ENCODE peak calls at places on chromosomes 11 and 22, in eight cellular contexts. One of them, this sample, is unnamed.

GRCh38 chr11:106271686-106272085 is 194.2 kb downstream of the AASDHPPT start:
- DNase-seq in transverse colon: no peak
- DNase-seq in body of pancreas: no peak
- DNase-seq in right atrium auricular region: no peak
- DNase-seq in ovary: no peak
- DNase-seq in pancreas: no peak
- DNase-seq in HepG2: no peak
- DNase-seq in RWPE2: no peak
- DNase-seq in this sample: no peak

GRCh38 chr22:35684270-35684700 is 33.4 kb upstream of the APOL5 start:
- DNase-seq in transverse colon: no peak
- DNase-seq in body of pancreas: peak; percentile 25
- DNase-seq in right atrium auricular region: no peak
- DNase-seq in ovary: no peak
- DNase-seq in pancreas: no peak
- DNase-seq in HepG2: peak; percentile 19
- DNase-seq in RWPE2: no peak
- DNase-seq in this sample: no peak

GRCh38 chr22:40040927-40041326 is 46.2 kb downstream of the FAM83F start:
- DNase-seq in transverse colon: peak; percentile 27
- DNase-seq in body of pancreas: peak; percentile 37
- DNase-seq in right atrium auricular region: no peak
- DNase-seq in ovary: no peak
- DNase-seq in pancreas: no peak
- DNase-seq in HepG2: no peak
- DNase-seq in RWPE2: no peak
- DNase-seq in this sample: peak; percentile 22

GRCh38 chr22:39349506-39349966 is 255 bp upstream of the SYNGR1 start:
- DNase-seq in transverse colon: peak; percentile 27
- DNase-seq in body of pancreas: peak; percentile 59
- DNase-seq in right atrium auricular region: no peak
- DNase-seq in ovary: peak; percentile 77
- DNase-seq in pancreas: peak; percentile 54
- DNase-seq in HepG2: no peak
- DNase-seq in RWPE2: no peak
- DNase-seq in this sample: no peak

GRCh38 chr11:124778281-124778680 is 16.2 kb upstream of the ESAM start:
- DNase-seq in transverse colon: no peak
- DNase-seq in body of pancreas: no peak
- DNase-seq in right atrium auricular region: no peak
- DNase-seq in ovary: no peak
- DNase-seq in pancreas: no peak
- DNase-seq in HepG2: no peak
- DNase-seq in RWPE2: no peak
- DNase-seq in this sample: no peak

GRCh38 chr11:124623861-124624525 is 1.3 kb downstream of the TBRG1 start:
- DNase-seq in transverse colon: no peak
- DNase-seq in body of pancreas: no peak
- DNase-seq in right atrium auricular region: no peak
- DNase-seq in ovary: no peak
- DNase-seq in pancreas: no peak
- DNase-seq in HepG2: no peak
- DNase-seq in RWPE2: no peak
- DNase-seq in this sample: no peak

GRCh38 chr11:111450480-111451320 is 61.5 kb downstream of the BTG4 start:
- DNase-seq in transverse colon: no peak
- DNase-seq in body of pancreas: no peak
- DNase-seq in right atrium auricular region: no peak
- DNase-seq in ovary: no peak
- DNase-seq in pancreas: no peak
- DNase-seq in HepG2: no peak
- DNase-seq in RWPE2: no peak
- DNase-seq in this sample: no peak

GRCh38 chr22:39535831-39536449 is 3.4 kb upstream of the RPS19BP1 start:
- DNase-seq in transverse colon: no peak
- DNase-seq in body of pancreas: no peak
- DNase-seq in right atrium auricular region: no peak
- DNase-seq in ovary: peak; percentile 24
- DNase-seq in pancreas: no peak
- DNase-seq in HepG2: no peak
- DNase-seq in RWPE2: no peak
- DNase-seq in this sample: no peak

GRCh38 chr22:37472418-37473006 is 13.7 kb downstream of the MFNG start:
- DNase-seq in transverse colon: peak; percentile 59
- DNase-seq in body of pancreas: peak; percentile 68
- DNase-seq in right atrium auricular region: no peak
- DNase-seq in ovary: no peak
- DNase-seq in pancreas: peak; percentile 57
- DNase-seq in HepG2: peak; percentile 46
- DNase-seq in RWPE2: no peak
- DNase-seq in this sample: no peak

GRCh38 chr11:27118371-27118770 is 77.8 kb downstream of the BBOX1 start:
- DNase-seq in transverse colon: no peak
- DNase-seq in body of pancreas: no peak
- DNase-seq in right atrium auricular region: no peak
- DNase-seq in ovary: no peak
- DNase-seq in pancreas: no peak
- DNase-seq in HepG2: no peak
- DNase-seq in RWPE2: no peak
- DNase-seq in this sample: no peak

GRCh38 chr22:32265882-32266767 is 11.0 kb upstream of the SLC5A4 start:
- DNase-seq in transverse colon: peak; percentile 66
- DNase-seq in body of pancreas: peak; percentile 81
- DNase-seq in right atrium auricular region: peak; percentile 77
- DNase-seq in ovary: peak; percentile 52
- DNase-seq in pancreas: peak; percentile 59
- DNase-seq in HepG2: peak; percentile 62
- DNase-seq in RWPE2: no peak
- DNase-seq in this sample: no peak

GRCh38 chr11:61927501-61927900 is 10.1 kb upstream of the RAB3IL1 start:
- DNase-seq in transverse colon: no peak
- DNase-seq in body of pancreas: no peak
- DNase-seq in right atrium auricular region: peak; percentile 30
- DNase-seq in ovary: no peak
- DNase-seq in pancreas: no peak
- DNase-seq in HepG2: no peak
- DNase-seq in RWPE2: no peak
- DNase-seq in this sample: no peak

GRCh38 chr11:28879869-28880268 is 771.7 kb downstream of the METTL15 start:
- DNase-seq in transverse colon: no peak
- DNase-seq in body of pancreas: no peak
- DNase-seq in right atrium auricular region: no peak
- DNase-seq in ovary: no peak
- DNase-seq in pancreas: no peak
- DNase-seq in HepG2: no peak
- DNase-seq in RWPE2: no peak
- DNase-seq in this sample: no peak

GRCh38 chr22:39999144-39999757 is 4.5 kb downstream of the FAM83F start:
- DNase-seq in transverse colon: peak; percentile 68
- DNase-seq in body of pancreas: no peak
- DNase-seq in right atrium auricular region: no peak
- DNase-seq in ovary: no peak
- DNase-seq in pancreas: no peak
- DNase-seq in HepG2: peak; percentile 27
- DNase-seq in RWPE2: peak; percentile 81
- DNase-seq in this sample: no peak

GRCh38 chr11:38582756-38583155 is 1984.7 kb upstream of the RAG2 start:
- DNase-seq in transverse colon: no peak
- DNase-seq in body of pancreas: no peak
- DNase-seq in right atrium auricular region: no peak
- DNase-seq in ovary: no peak
- DNase-seq in pancreas: no peak
- DNase-seq in HepG2: no peak
- DNase-seq in RWPE2: no peak
- DNase-seq in this sample: no peak

DNA sequence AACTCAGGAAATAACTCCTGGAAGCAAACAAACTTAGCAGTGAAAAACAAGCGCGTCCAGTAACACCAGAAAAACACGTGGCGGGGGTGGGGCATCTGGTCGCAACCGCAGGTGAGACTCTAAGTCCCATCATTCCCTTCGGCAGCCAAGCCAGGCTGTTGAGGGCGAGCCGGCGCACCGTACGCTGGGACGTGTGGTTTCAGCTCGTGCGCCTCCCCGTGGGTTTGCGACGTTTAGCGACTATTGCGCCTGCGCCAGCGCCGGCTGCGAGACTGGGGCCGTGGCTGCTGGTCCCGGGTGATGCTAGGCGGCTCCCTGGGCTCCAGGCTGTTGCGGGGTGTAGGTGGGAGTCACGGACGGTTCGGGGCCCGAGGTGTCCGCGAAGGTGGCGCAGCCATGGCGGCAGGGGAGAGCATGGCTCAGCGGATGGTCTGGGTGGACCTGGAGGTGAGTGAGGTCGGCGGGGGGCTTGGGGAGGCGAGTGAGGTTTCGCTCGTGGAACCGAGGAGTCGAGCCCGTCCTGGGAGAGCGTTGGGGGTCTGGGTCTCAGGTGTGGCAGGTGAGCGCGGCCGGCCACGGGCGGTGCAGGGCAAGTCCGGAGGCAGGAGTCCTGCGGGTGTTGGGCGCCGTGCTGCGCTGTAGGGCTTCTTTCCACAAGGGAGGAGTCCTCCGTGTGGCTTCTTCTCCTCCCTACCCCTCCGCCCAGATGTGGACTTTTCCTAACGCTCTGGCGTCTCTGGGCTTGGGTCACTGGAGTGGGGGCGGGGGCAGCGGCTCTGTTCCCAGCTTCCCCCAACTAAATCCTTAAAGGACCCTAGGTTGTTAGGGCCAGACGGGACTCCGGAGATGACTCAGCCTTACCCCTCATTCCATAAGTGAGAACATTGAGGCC is at the start of gene REXO2:
- DNase-seq in transverse colon: peak; percentile 97
- DNase-seq in body of pancreas: peak; percentile 97
- DNase-seq in right atrium auricular region: peak; percentile 95
- DNase-seq in ovary: peak; percentile 94
- DNase-seq in pancreas: peak; percentile 94
- DNase-seq in HepG2: peak; percentile 90
- DNase-seq in RWPE2: peak; percentile 95
- DNase-seq in this sample: peak; percentile 98
- TF ChIP-seq CTCF in transverse colon: peak; percentile 40
- TF ChIP-seq CTCF in body of pancreas: peak; percentile 11
- TF ChIP-seq CTCF in right atrium auricular region: no peak
- TF ChIP-seq CTCF in ovary: no peak
- TF ChIP-seq CTCF in pancreas: no peak
- TF ChIP-seq CTCF in HepG2: peak; percentile 66
- TF ChIP-seq CTCF in RWPE2: peak; percentile 6
- TF ChIP-seq CTCF in this sample: peak; percentile 40

GRCh38 chr22:45974498-45974897 is 2.5 kb downstream of the WNT7B start:
- DNase-seq in transverse colon: no peak
- DNase-seq in body of pancreas: no peak
- DNase-seq in right atrium auricular region: no peak
- DNase-seq in ovary: no peak
- DNase-seq in pancreas: no peak
- DNase-seq in HepG2: no peak
- DNase-seq in RWPE2: no peak
- DNase-seq in this sample: no peak
- H3K4me3 ChIP-seq in transverse colon: no peak overlapping the region
- H3K4me3 ChIP-seq in body of pancreas: no peak overlapping the region
- H3K4me3 ChIP-seq in right atrium auricular region: no peak overlapping the region
- H3K4me3 ChIP-seq in ovary: no peak overlapping the region
- H3K4me3 ChIP-seq in pancreas: no peak overlapping the region
- H3K4me3 ChIP-seq in HepG2: no peak overlapping the region
- H3K4me3 ChIP-seq in RWPE2: no peak overlapping the region
- H3K4me3 ChIP-seq in this sample: no peak overlapping the region

DNA sequence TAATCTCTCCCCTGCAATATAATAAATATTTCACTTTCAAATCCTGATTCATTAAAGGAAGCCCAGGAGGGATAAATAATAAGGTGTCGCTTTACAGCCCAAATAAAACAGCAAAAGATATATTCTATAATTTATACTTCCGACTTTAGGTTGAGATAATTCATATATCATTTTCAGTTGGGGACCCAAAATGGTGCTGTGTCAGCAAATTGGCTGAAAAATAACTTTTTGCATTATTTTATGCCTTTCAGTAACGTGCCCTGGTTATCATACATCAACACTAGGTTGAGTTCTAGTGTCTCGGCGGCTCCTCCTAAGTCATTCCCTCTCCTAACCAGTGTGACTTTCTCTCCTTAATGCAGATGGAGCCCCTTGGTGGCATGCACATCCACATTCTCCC is 278.2 kb downstream of the NXPE2 start:
- DNase-seq in transverse colon: no peak
- DNase-seq in body of pancreas: no peak
- DNase-seq in right atrium auricular region: no peak
- DNase-seq in ovary: no peak
- DNase-seq in pancreas: no peak
- DNase-seq in HepG2: no peak
- DNase-seq in RWPE2: no peak
- DNase-seq in this sample: no peak
- H3K4me1 ChIP-seq in transverse colon: no peaks in the 10 kb centered on the region
- H3K4me1 ChIP-seq in body of pancreas: no peaks in the 10 kb centered on the region
- H3K4me1 ChIP-seq in right atrium auricular region: no peaks in the 10 kb centered on the region
- H3K4me1 ChIP-seq in ovary: no peaks in the 10 kb centered on the region
- H3K4me1 ChIP-seq in pancreas: no peaks in the 10 kb centered on the region
- H3K4me1 ChIP-seq in HepG2: no peaks in the 10 kb centered on the region
- H3K4me1 ChIP-seq in RWPE2: no peaks in the 10 kb centered on the region
- H3K4me1 ChIP-seq in this sample: no peaks in the 10 kb centered on the region

GRCh38 chr22:25942126-25942988 is 200.4 kb downstream of the MYO18B start:
- DNase-seq in transverse colon: no peak
- DNase-seq in body of pancreas: no peak
- DNase-seq in right atrium auricular region: no peak
- DNase-seq in ovary: no peak
- DNase-seq in pancreas: no peak
- DNase-seq in HepG2: no peak
- DNase-seq in RWPE2: no peak
- DNase-seq in this sample: no peak

GRCh38 chr22:25941365-25941960 is 199.5 kb downstream of the MYO18B start:
- DNase-seq in transverse colon: no peak
- DNase-seq in body of pancreas: no peak
- DNase-seq in right atrium auricular region: no peak
- DNase-seq in ovary: no peak
- DNase-seq in pancreas: no peak
- DNase-seq in HepG2: no peak
- DNase-seq in RWPE2: no peak
- DNase-seq in this sample: no peak

GRCh38 chr22:25942989-25943411 is 201.0 kb downstream of the MYO18B start:
- DNase-seq in transverse colon: no peak
- DNase-seq in body of pancreas: peak; percentile 58
- DNase-seq in right atrium auricular region: no peak
- DNase-seq in ovary: no peak
- DNase-seq in pancreas: no peak
- DNase-seq in HepG2: no peak
- DNase-seq in RWPE2: no peak
- DNase-seq in this sample: no peak

GRCh38 chr22:25939384-25939783 is 197.4 kb downstream of the MYO18B start:
- DNase-seq in transverse colon: no peak
- DNase-seq in body of pancreas: no peak
- DNase-seq in right atrium auricular region: no peak
- DNase-seq in ovary: no peak
- DNase-seq in pancreas: no peak
- DNase-seq in HepG2: no peak
- DNase-seq in RWPE2: no peak
- DNase-seq in this sample: no peak

DNA sequence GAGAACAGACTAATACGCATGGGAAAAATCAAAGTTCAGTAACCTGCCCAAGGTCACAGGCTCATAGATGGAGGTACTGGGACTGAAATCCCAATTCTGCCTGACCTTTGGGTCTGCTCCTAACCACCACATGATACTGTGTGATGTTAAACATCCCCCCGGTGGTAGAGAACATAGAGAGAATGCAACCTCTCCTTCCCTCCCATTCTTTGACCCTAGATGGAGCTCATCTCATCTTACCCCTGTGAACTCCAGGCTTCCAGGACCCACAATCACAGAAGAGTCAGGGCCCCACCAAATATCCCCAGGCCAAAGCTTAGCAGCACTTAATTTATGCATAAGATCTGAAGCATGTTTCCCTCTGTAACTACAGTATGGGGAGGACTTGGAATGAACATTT is 198.5 kb downstream of the MYO18B start:
- DNase-seq in transverse colon: no peak
- DNase-seq in body of pancreas: no peak
- DNase-seq in right atrium auricular region: no peak
- DNase-seq in ovary: no peak
- DNase-seq in pancreas: no peak
- DNase-seq in HepG2: no peak
- DNase-seq in RWPE2: no peak
- DNase-seq in this sample: no peak
- TF ChIP-seq CTCF in transverse colon: no peak
- TF ChIP-seq CTCF in body of pancreas: no peak
- TF ChIP-seq CTCF in right atrium auricular region: no peak
- TF ChIP-seq CTCF in ovary: no peak
- TF ChIP-seq CTCF in pancreas: no peak
- TF ChIP-seq CTCF in HepG2: no peak
- TF ChIP-seq CTCF in RWPE2: no peak
- TF ChIP-seq CTCF in this sample: no peak